ENCODE peak calls at places on chromosomes 2 and 18, in eight cellular contexts. P is HL-60, V is adrenal gland, O is non-pigmented ciliary epithelial cell, Z is cardiac muscle cell, L is left lung, B is KBM-7, W is WTC11. M is an unnamed sample.

GRCh38 chr2:196171946-196172345 is 568 bp upstream of the STK17B start:
- DNase-seq in P (no peak), V (no peak), O (no peak), Z (peak; percentile 11), L (no peak), B (no peak), W (no peak), M (no peak)

GRCh38 chr2:212945526-212945925 is 205.9 kb downstream of the IKZF2 start:
- DNase-seq in P (no peak), V (no peak), O (no peak), Z (no peak), L (no peak), B (no peak), W (no peak), M (no peak)

GRCh38 chr2:75657794-75658193 is 11.2 kb downstream of the MRPL19 start:
- DNase-seq in P (no peak), V (no peak), O (no peak), Z (no peak), L (no peak), B (no peak), W (no peak), M (no peak)

GRCh38 chr2:2623939-2624338 is 292.9 kb upstream of the MYT1L start:
- DNase-seq in P (no peak), V (no peak), O (no peak), Z (no peak), L (no peak), B (no peak), W (no peak), M (no peak)

GRCh38 chr2:241011751-241012510 is 13.5 kb downstream of the SNED1 start:
- DNase-seq in P (no peak), V (peak; percentile 44), O (no peak), Z (no peak), L (no peak), B (no peak), W (no peak), M (peak; percentile 9)

GRCh38 chr2:179051250-179051649 is 1.3 kb upstream of the CCDC141 start:
- DNase-seq in P (no peak), V (no peak), O (no peak), Z (no peak), L (no peak), B (no peak), W (no peak), M (no peak)

GRCh38 chr2:127052771-127053691 is 53.9 kb downstream of the BIN1 start:
- DNase-seq in P (no peak), V (no peak), O (no peak), Z (no peak), L (peak; percentile 29), B (no peak), W (no peak), M (peak; percentile 20)

GRCh38 chr2:8926356-8926755 is 77.1 kb downstream of the MBOAT2 start:
- DNase-seq in P (no peak), V (no peak), O (no peak), Z (no peak), L (no peak), B (no peak), W (no peak), M (no peak)

GRCh38 chr2:10194021-10194820 is 71.7 kb downstream of the RRM2 start:
- DNase-seq in P (no peak), V (no peak), O (no peak), Z (peak; percentile 27), L (no peak), B (no peak), W (no peak), M (no peak)

GRCh38 chr2:208872591-208872990 is 466.0 kb downstream of the PTH2R start:
- DNase-seq in P (no peak), V (no peak), O (no peak), Z (no peak), L (no peak), B (no peak), W (no peak), M (no peak)

GRCh38 chr18:23330423-23330822 is 122.7 kb upstream of the RIOK3 start:
- DNase-seq in P (no peak), V (no peak), O (no peak), Z (no peak), L (no peak), B (no peak), W (no peak), M (no peak)

GRCh38 chr18:47872426-47872825 is 58.0 kb downstream of the SMAD2 start:
- DNase-seq in P (no peak), V (no peak), O (no peak), Z (no peak), L (no peak), B (no peak), W (no peak), M (no peak)

GRCh38 chr2:99340669-99341236 is 3.6 kb downstream of the EIF5B start:
- DNase-seq in P (no peak), V (no peak), O (no peak), Z (no peak), L (no peak), B (no peak), W (no peak), M (no peak)

GRCh38 chr18:68494802-68495560 is 219.9 kb downstream of the TMX3 start:
- DNase-seq in P (no peak), V (no peak), O (peak; percentile 84), Z (peak; percentile 95), L (no peak), B (no peak), W (no peak), M (no peak)

GRCh38 chr2:227152093-227152766 is 11.8 kb downstream of the COL4A4 start:
- DNase-seq in P (no peak), V (no peak), O (no peak), Z (no peak), L (no peak), B (no peak), W (no peak), M (no peak)

GRCh38 chr2:129713337-129713736 is 266.1 kb upstream of the RAB6C start:
- DNase-seq in P (no peak), V (no peak), O (no peak), Z (no peak), L (no peak), B (no peak), W (no peak), M (no peak)

GRCh38 chr18:80213173-80213572 is 34.1 kb downstream of the PARD6G start:
- DNase-seq in P (no peak), V (no peak), O (no peak), Z (no peak), L (no peak), B (no peak), W (no peak), M (no peak)